ENCODE peak calls at places on chromosomes 4 and X, in five cellular contexts. A is AG08396; O is colonic mucosa; G is activated naive CD4-positive, alpha-beta T cell treated with anti-CD3 and anti-CD28 coated beads for 36 hours; C is ecto neural progenitor cell. W is an unnamed sample.

GRCh38 chr4:187236491-187236890 is 512.8 kb upstream of the FAT1 start:
- DNase-seq in A (peak; percentile 36), O (no peak), G (no peak), C (no peak), W (no peak)

GRCh38 chrX:10203617-10204016 is 46.8 kb downstream of the CLCN4 start:
- DNase-seq in A (no peak), O (no peak), G (no peak), C (no peak), W (no peak)

GRCh38 chrX:20197641-20198210 is 56.1 kb upstream of the EIF1AX start:
- DNase-seq in A (no peak), O (no peak), G (no peak), C (no peak), W (no peak)

GRCh38 chr4:145347684-145348083 is 134.0 kb upstream of the SMAD1 start:
- DNase-seq in A (peak; percentile 25), O (no peak), G (no peak), C (no peak), W (no peak)

GRCh38 chr4:132065940-132066495 is 1083.1 kb upstream of the PCDH10 start:
- DNase-seq in A (peak; percentile 55), O (no peak), G (no peak), C (no peak), W (no peak)

GRCh38 chr4:73213917-73214663 is 44.5 kb downstream of the ANKRD17 start:
- DNase-seq in A (no peak), O (no peak), G (no peak), C (no peak), W (no peak)

GRCh38 chrX:38166478-38167083 is 54.1 kb downstream of the SRPX start:
- DNase-seq in A (no peak), O (peak; percentile 49), G (peak; percentile 27), C (no peak), W (no peak)

GRCh38 chr4:184838249-184839074 is 12.7 kb upstream of the ACSL1 start:
- DNase-seq in A (no peak), O (no peak), G (no peak), C (no peak), W (no peak)

GRCh38 chr4:12729384-12729783 is 754.8 kb downstream of the RAB28 start:
- DNase-seq in A (peak; percentile 45), O (no peak), G (no peak), C (no peak), W (peak; percentile 50)

GRCh38 chr4:81648576-81649272 is 177.0 kb upstream of the RASGEF1B start:
- DNase-seq in A (no peak), O (no peak), G (peak; percentile 60), C (no peak), W (no peak)